ENCODE peak calls at places on chromosome 20, in eight cellular contexts. N, O, C, L, Q, X, K and M are unnamed samples. For H3K36me3, the result is how much of the 10 kb centered on the place peaks cover.

GRCh38 chr20:47586648-47587306 is 85.1 kb downstream of the NCOA3 start:
- DNase-seq in N (no peak), O (no peak), C (peak), L (no peak), Q (no peak), X (no peak), K (no peak), M (no peak)

GRCh38 chr20:47985092-47985850 is 200.0 kb upstream of the SULF2 start:
- DNase-seq in N (peak), O (no peak), C (no peak), L (no peak), Q (peak), X (no peak), K (peak), M (peak)

GRCh38 chr20:38145094-38146075 is 19.7 kb downstream of the TGM2 start:
- DNase-seq in N (peak), O (no peak), C (peak), L (no peak), Q (no peak), X (peak), K (peak), M (no peak)

GRCh38 chr20:11229772-11230171 is 556.0 kb upstream of the JAG1 start:
- DNase-seq in N (peak), O (peak), C (peak), L (no peak), Q (peak), X (peak), K (peak), M (peak)

GRCh38 chr20:44203161-44203560 is 7.4 kb downstream of the OSER1 start:
- DNase-seq in N (peak), O (peak), C (no peak), L (no peak), Q (peak), X (no peak), K (peak), M (no peak)

GRCh38 chr20:26163890-26164289 is 467.2 kb upstream of the ZNF337 start:
- DNase-seq in N (peak), O (no peak), C (peak), L (no peak), Q (no peak), X (no peak), K (peak), M (peak)

GRCh38 chr20:60105404-60105803 is 147.2 kb downstream of the CDH26 start:
- DNase-seq in N (no peak), O (no peak), C (no peak), L (no peak), Q (no peak), X (no peak), K (no peak), M (no peak)

GRCh38 chr20:20317195-20318113 is 50.5 kb upstream of the INSM1 start:
- DNase-seq in N (no peak), O (no peak), C (no peak), L (no peak), Q (no peak), X (no peak), K (no peak), M (no peak)

GRCh38 chr20:11158589-11158988 is 484.8 kb upstream of the JAG1 start:
- DNase-seq in N (no peak), O (no peak), C (no peak), L (no peak), Q (no peak), X (no peak), K (no peak), M (peak)

GRCh38 chr20:1626528-1627192 is 6.9 kb upstream of the SIRPB1 start:
- DNase-seq in N (no peak), O (no peak), C (no peak), L (no peak), Q (no peak), X (no peak), K (no peak), M (no peak)

GRCh38 chr20:36890586-36890985 is 14.6 kb downstream of the TLDC2 start:
- DNase-seq in N (no peak), O (no peak), C (no peak), L (no peak), Q (no peak), X (no peak), K (no peak), M (no peak)

GRCh38 chr20:14444106-14444505 is 106.7 kb upstream of the FLRT3 start:
- DNase-seq in N (peak), O (no peak), C (no peak), L (no peak), Q (no peak), X (no peak), K (peak), M (no peak)

GRCh38 chr20:34980543-34981213 is 25.0 kb downstream of the MYH7B start:
- DNase-seq in N (peak), O (peak), C (no peak), L (no peak), Q (no peak), X (no peak), K (no peak), M (no peak)

GRCh38 chr20:54070187-54070987 is at the start of gene BCAS1:
- DNase-seq in N (no peak), O (no peak), C (no peak), L (no peak), Q (no peak), X (no peak), K (no peak), M (no peak)

GRCh38 chr20:38190936-38191371 is 25.9 kb upstream of the TGM2 start:
- DNase-seq in N (no peak), O (no peak), C (no peak), L (no peak), Q (no peak), X (no peak), K (no peak), M (no peak)

GRCh38 chr20:14470977-14471642 is 133.7 kb upstream of the FLRT3 start:
- DNase-seq in N (no peak), O (no peak), C (no peak), L (no peak), Q (no peak), X (no peak), K (no peak), M (no peak)

GRCh38 chr20:34473262-34473883 is 42.8 kb upstream of the DYNLRB1 start:
- DNase-seq in N (peak), O (peak), C (peak), L (no peak), Q (peak), X (peak), K (peak), M (peak)

GRCh38 chr20:57130160-57130772 is 136.2 kb downstream of the BMP7 start:
- DNase-seq in N (no peak), O (no peak), C (no peak), L (no peak), Q (no peak), X (no peak), K (peak), M (no peak)

GRCh38 chr20:17498181-17498580 is 33.0 kb downstream of the BFSP1 start:
- DNase-seq in N (no peak), O (no peak), C (no peak), L (no peak), Q (no peak), X (no peak), K (peak), M (peak)

GRCh38 chr20:47319517-47320252 is 36.8 kb downstream of the ZMYND8 start:
- DNase-seq in N (peak), O (peak), C (peak), L (no peak), Q (peak), X (peak), K (peak), M (peak)

DNA sequence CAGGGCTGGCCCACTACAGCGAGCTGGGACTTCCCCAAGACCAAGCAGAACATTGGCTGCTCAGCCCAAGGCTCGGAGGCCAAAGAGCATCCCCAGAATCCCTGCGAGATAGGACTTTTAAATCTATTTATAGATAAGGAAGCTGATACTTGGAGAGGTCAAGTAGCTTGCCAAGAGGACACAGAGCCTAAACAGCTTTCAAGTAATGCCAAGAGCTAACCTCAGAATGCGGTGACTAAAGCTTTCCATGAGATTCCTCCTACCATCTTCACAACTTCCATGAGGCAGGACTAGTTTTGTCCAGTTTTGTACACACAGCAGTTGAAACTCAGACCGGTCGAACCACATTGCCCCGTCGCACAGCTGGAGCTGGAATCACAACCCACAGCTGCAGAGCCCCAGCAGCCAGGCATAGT is 168.1 kb upstream of the TOP1 start:
- DNase-seq in N (peak), O (no peak), C (peak), L (no peak), Q (no peak), X (no peak), K (peak), M (peak)
- H3K4me3 ChIP-seq in N (no peak), O (no peak), C (no peak), L (no peak), Q (no peak), X (no peak), K (no peak), M (no peak)

GRCh38 chr20:62392621-62393164 is 5.8 kb downstream of the RPS21 start:
- DNase-seq in N (no peak), O (no peak), C (no peak), L (no peak), Q (no peak), X (no peak), K (no peak), M (no peak)
- H3K36me3 ChIP-seq in N (half or more), O (half or more), C (under half), L (under half), Q (under half), X (under half), K (under half), M (under half)

DNA sequence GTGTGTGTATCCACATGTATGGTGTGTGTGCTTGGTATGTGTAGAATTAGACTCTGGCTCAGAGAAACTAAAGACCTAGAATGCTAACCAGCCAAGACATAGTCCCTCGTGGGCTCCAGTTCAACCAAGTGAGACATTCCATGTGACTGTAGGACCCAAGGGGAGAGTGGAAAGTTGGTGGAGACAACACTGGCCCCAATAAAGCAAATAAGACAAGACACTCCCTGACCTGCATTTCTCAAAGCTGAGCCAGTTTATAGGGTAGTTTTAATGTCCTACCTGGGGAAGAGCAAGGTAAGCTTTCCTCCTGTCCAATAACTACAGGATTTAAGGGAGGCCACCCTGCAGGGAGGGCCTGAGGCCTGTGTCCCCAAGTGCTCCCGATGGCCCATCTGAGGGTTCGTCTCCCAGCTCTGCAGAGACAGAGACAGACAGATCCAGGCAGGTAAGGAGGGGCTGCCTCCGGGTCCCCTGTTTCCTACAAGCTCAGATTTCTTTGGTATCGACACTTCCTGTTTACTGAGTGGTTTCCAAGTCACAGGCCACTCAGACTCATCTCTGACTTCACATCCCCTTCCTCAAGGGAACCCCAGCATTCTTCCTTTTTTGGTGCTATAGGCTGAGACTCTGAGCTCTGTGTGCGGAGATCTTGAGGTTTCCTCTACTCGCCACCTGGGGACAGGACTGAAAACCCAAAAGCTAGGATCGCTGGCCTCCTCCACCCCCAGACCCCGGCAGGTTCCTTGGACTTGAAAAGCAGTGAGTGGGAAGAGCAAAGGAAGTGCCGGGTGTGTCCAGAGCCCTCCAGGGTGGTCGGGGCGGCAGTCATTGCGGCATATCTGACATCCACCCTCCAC is 92.4 kb downstream of the PRND start:
- DNase-seq in N (no peak), O (peak), C (no peak), L (peak), Q (no peak), X (no peak), K (no peak), M (no peak)
- H3K4me3 ChIP-seq in N (no peak), O (peak), C (no peak), L (peak), Q (no peak), X (no peak), K (no peak), M (no peak)

DNA sequence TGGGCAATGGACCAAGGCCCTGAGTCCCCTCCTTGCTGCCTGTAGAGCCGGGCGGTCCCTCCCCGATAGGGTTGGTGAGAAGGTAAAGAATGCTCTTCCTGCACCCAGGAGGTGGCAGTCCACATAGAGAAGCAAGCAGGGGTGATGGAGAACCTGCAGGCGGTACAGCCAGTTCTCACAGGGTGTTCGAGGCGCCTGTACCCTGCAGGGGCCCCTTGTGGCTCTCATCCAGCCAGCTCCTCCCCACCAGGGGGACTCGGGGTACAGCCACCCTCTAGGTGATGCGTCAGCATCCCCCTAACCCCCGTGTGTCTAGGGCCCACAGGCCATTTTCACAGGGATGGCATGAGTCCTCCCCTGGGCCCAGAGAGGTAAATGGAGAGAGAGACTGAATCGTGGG is 5.1 kb upstream of the COL9A3 start:
- DNase-seq in N (no peak), O (no peak), C (no peak), L (no peak), Q (no peak), X (no peak), K (no peak), M (no peak)
- H3K36me3 ChIP-seq in N (half or more), O (half or more), C (under half), L (under half), Q (under half), X (under half), K (under half), M (under half)

GRCh38 chr20:49711331-49711987 is 2.2 kb downstream of the B4GALT5 start:
- DNase-seq in N (no peak), O (no peak), C (no peak), L (no peak), Q (no peak), X (no peak), K (no peak), M (no peak)
- H3K4me3 ChIP-seq in N (no peak), O (peak), C (no peak), L (peak), Q (peak), X (peak), K (peak), M (peak)

DNA sequence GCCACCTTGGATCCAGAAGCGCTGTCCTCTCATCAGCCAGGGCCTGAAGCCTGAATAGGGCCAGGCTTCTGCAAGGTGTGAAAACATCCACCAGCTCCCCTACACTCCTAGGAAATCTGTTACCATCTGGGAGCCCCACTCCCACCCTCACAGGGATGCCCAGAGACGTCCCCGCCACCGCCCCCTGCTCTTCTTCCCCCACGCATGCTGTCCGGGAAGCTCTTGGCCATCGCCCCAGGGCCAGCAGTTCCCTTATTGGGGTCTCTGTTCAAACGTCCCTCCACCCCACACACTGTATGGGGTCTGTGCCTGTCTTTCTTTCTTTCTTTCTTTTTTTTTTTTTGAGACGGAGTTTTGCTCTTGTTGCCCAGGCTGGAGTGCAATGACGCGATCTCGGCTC is 3.8 kb downstream of the RGS19 start:
- DNase-seq in N (no peak), O (no peak), C (no peak), L (no peak), Q (no peak), X (no peak), K (no peak), M (no peak)
- H3K36me3 ChIP-seq in N (under half), O (half or more), C (under half), L (under half), Q (under half), X (under half), K (under half), M (under half)

DNA sequence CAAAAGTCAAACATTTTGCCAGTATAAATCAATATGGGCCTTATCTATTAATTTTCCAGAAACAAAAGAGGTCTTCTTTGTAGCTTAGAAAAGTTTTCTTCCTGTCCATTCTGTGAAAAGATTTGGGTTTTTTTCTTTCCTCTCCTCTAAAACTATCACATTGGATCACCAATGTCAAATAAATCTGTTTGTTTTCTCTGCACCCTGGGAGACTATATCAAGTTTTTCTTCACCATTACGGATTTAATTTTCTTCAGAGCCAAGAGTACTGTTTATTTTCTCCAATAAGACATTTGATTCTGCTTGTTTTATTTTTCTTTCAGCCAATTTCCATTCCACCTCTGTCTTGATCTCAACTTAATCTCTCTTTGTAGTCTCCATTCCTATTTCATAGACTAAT is 1.9 kb upstream of the LZTS3 start:
- DNase-seq in N (no peak), O (no peak), C (no peak), L (no peak), Q (no peak), X (no peak), K (no peak), M (no peak)
- H3K4me3 ChIP-seq in N (no peak), O (no peak), C (no peak), L (no peak), Q (no peak), X (no peak), K (peak), M (no peak)